ENCODE peak calls at places on chromosomes 6 and 20, in four cellular contexts. E, X, B and R are unnamed samples.

GRCh38 chr20:63651942-63652191 is 1.4 kb downstream of the STMN3 start:
- DNase-seq in B (no peak), X (no peak), E (no peak), R (no peak)

GRCh38 chr20:44736170-44737021 is 9.3 kb upstream of the KCNK15 start:
- DNase-seq in B (peak; percentile 66), E (no peak), X (peak; percentile 84), R (no peak)

GRCh38 chr6:80527552-80528052 is 421.1 kb downstream of the BCKDHB start:
- DNase-seq in E (no peak), X (no peak), B (no peak), R (no peak)

GRCh38 chr6:40947876-40948514 is 91.0 kb downstream of the UNC5CL start:
- DNase-seq in X (no peak), B (peak; percentile 83), E (no peak), R (no peak)

GRCh38 chr20:22369100-22369499 is 215.3 kb downstream of the FOXA2 start:
- DNase-seq in B (no peak), X (no peak), E (no peak), R (no peak)

GRCh38 chr20:8018928-8019177 is 708 bp downstream of the TMX4 start:
- DNase-seq in B (no peak), X (peak; percentile 42), E (no peak), R (no peak)

GRCh38 chr20:44279228-44279627 is 31.8 kb downstream of the FITM2 start:
- DNase-seq in E (peak; percentile 15), X (no peak), B (peak; percentile 25), R (no peak)

GRCh38 chr6:163726037-163726695 is 311.6 kb downstream of the QKI start:
- DNase-seq in X (no peak), B (no peak), E (no peak), R (no peak)

GRCh38 chr6:42049116-42049809 is 1.1 kb upstream of the TAF8 start:
- DNase-seq in X (no peak), B (no peak), E (no peak), R (no peak)

GRCh38 chr6:132365319-132365907 is 35.9 kb downstream of the MOXD1 start:
- DNase-seq in X (no peak), B (no peak), E (no peak), R (no peak)

GRCh38 chr6:21953831-21954801 is 342.7 kb downstream of the PRL start:
- DNase-seq in X (peak; percentile 70), B (no peak), E (peak; percentile 65), R (no peak)